ENCODE peak calls at places on chromosome 21, in five cellular contexts. R is OCI-LY7, Z is tibial artery, K is fibroblast of lung, V is thoracic aorta. L is an unnamed sample.

GRCh38 chr21:38898422-38899098 is 92.8 kb downstream of the ETS2 start:
- DNase-seq in R (no peak), K (no peak), Z (no peak), V (no peak), L (no peak)

GRCh38 chr21:25385912-25386474 is 221.3 kb downstream of the MRPL39 start:
- DNase-seq in R (peak; percentile 62), K (peak; percentile 59), Z (no peak), V (no peak), L (no peak)

GRCh38 chr21:28537371-28538079 is 455.2 kb downstream of the LTN1 start:
- DNase-seq in R (no peak), Z (no peak), V (no peak), K (peak; percentile 98), L (no peak)

GRCh38 chr21:42518626-42519025 is 5.0 kb downstream of the SLC37A1 start:
- DNase-seq in V (no peak), K (no peak), Z (no peak), R (no peak), L (peak; percentile 31)

GRCh38 chr21:28974531-28975227 is 18.0 kb downstream of the LTN1 start:
- DNase-seq in K (no peak), Z (no peak), R (no peak), V (no peak), L (no peak)

GRCh38 chr21:15210235-15210678 is 145.5 kb upstream of the NRIP1 start:
- DNase-seq in R (no peak), Z (no peak), V (peak; percentile 27), K (no peak), L (peak; percentile 71)

GRCh38 chr21:29092102-29092959 is 18.9 kb upstream of the CCT8 start:
- DNase-seq in R (no peak), K (peak; percentile 70), V (no peak), Z (no peak), L (no peak)

GRCh38 chr21:15631342-15631741 is 98.4 kb upstream of the USP25 start:
- DNase-seq in K (peak; percentile 72), Z (no peak), R (no peak), V (no peak), L (no peak)

GRCh38 chr21:23968722-23969647 is 1638.3 kb downstream of the MRPL39 start:
- DNase-seq in Z (no peak), R (peak; percentile 8), V (no peak), K (peak; percentile 12), L (no peak)

GRCh38 chr21:37644666-37645065 is 271.6 kb downstream of the KCNJ6 start:
- DNase-seq in K (no peak), R (no peak), V (no peak), Z (no peak), L (no peak)

GRCh38 chr21:43302769-43303168 is 124.2 kb downstream of the SIK1 start:
- DNase-seq in Z (peak; percentile 49), K (no peak), V (no peak), R (no peak), L (no peak)

GRCh38 chr21:43313939-43314405 is 113.0 kb downstream of the SIK1 start:
- DNase-seq in Z (no peak), K (no peak), V (no peak), R (no peak), L (no peak)

GRCh38 chr21:39620856-39621255 is 8.1 kb downstream of the B3GALT5 start:
- DNase-seq in V (no peak), R (no peak), K (no peak), Z (no peak), L (no peak)

GRCh38 chr21:26445440-26445839 is 127.6 kb downstream of the CYYR1 start:
- DNase-seq in K (peak; percentile 90), V (no peak), R (no peak), Z (no peak), L (no peak)

GRCh38 chr21:28714795-28715464 is 277.7 kb downstream of the LTN1 start:
- DNase-seq in K (peak; percentile 89), R (no peak), V (no peak), Z (no peak), L (no peak)

GRCh38 chr21:42665026-42665425 is 11.6 kb downstream of the PDE9A start:
- DNase-seq in Z (no peak), K (no peak), V (no peak), R (no peak), L (no peak)

GRCh38 chr21:34859976-34860653 is 189.0 kb downstream of the RUNX1 start:
- DNase-seq in K (no peak), R (no peak), Z (no peak), V (no peak), L (no peak)

GRCh38 chr21:34861302-34861701 is 187.8 kb downstream of the RUNX1 start:
- DNase-seq in K (no peak), Z (no peak), V (no peak), R (no peak), L (no peak)

GRCh38 chr21:34865922-34866271 is 183.2 kb downstream of the RUNX1 start:
- DNase-seq in V (no peak), Z (no peak), K (no peak), R (peak; percentile 73), L (no peak)

GRCh38 chr21:34864370-34865209 is 184.5 kb downstream of the RUNX1 start:
- DNase-seq in R (no peak), V (no peak), Z (no peak), K (no peak), L (no peak)

DNA sequence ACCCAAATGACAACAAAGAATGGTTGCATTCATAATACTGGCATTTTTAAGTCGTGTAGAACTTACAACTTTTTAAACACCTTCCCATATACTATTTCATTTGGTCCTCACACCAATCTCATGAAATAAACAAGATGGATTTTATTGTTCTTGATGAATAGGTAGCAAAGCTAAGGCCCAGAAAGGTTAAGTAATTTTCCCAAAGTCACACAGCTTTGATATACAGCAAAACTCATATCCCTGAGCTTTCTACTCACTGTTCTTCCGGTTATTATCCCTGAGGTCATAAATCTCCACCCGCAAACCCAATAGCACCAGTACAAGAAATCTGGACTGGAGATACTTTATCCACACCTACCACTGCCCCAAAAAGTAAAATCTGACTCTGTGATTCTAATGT is 186.2 kb downstream of the RUNX1 start:
- DNase-seq in R (no peak), V (no peak), K (no peak), Z (no peak), L (no peak)
- H3K36me3 ChIP-seq in R (peaks cover 45% of the 10 kb centered on the region), V (no peaks in the 10 kb centered on the region), K (peaks cover 47% of the 10 kb centered on the region), Z (peaks cover 8% of the 10 kb centered on the region), L (peaks cover 5% of the 10 kb centered on the region)

GRCh38 chr21:36369064-36369685 is 16.0 kb upstream of the CHAF1B start:
- DNase-seq in V (no peak), R (no peak), K (no peak), Z (no peak), L (no peak)
- H3K36me3 ChIP-seq in V (peaks cover 71% of the 10 kb centered on the region), R (peaks cover 96% of the 10 kb centered on the region), K (peaks cover 16% of the 10 kb centered on the region), Z (peaks cover 94% of the 10 kb centered on the region), L (peaks cover 82% of the 10 kb centered on the region)

DNA sequence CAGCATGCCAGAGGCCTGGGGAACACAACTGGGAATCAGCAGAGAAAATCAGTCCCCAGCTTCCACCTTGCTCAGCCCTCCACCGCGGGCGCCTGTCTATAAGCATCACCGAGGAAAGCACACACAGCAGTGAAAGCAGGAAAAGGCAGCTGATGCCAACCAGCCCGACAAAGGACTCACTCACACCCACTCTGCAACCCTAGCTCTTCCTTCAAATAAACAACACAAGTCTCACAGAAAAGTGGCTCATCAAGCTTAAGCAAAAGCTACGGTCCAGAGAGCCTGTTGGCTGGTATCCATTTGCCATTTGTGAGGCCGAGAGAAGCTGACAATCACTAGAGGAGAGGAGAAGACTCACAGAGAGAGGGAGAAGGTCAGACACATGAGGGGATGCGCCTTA is 27.1 kb downstream of the MRAP start:
- DNase-seq in V (no peak), R (no peak), K (no peak), Z (peak; percentile 27), L (no peak)
- H3K36me3 ChIP-seq in V (peaks cover 59% of the 10 kb centered on the region), R (peaks cover 98% of the 10 kb centered on the region), K (peaks cover 19% of the 10 kb centered on the region), Z (peaks cover 51% of the 10 kb centered on the region), L (peaks cover 63% of the 10 kb centered on the region)

DNA sequence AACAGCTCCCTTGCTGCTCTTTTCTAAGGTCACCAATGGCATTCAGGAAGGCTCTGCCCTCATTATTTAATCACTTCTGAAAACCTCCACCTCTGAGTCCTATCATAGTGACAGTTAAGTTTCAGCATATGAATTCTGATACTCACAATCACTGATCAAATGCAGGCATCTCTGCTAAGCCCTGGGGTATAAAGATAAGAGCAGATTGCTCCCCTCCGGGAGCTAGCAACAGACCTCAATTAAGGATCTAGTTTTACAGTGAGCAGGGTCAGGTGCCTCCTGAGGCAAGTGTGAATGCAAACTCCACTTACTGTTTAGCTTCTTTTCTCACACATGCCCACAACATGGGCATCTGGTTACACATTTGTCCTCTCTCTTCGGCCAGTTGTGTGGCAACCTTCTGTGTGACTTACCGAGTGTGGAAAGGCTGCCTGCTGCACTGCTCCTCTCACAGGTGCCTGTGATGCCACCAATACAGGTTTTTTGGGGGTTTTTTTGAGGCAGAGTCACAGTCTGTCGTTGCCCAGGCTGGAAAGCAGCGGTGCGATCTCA is 15.0 kb downstream of the IL10RB start:
- DNase-seq in Z (no peak), K (no peak), R (no peak), V (no peak), L (no peak)
- H3K36me3 ChIP-seq in Z (peaks cover 64% of the 10 kb centered on the region), K (peaks cover 7% of the 10 kb centered on the region), R (peaks cover 89% of the 10 kb centered on the region), V (peaks cover 26% of the 10 kb centered on the region), L (peaks cover 59% of the 10 kb centered on the region)

GRCh38 chr21:46431884-46432488 is 26.7 kb upstream of the DIP2A start:
- DNase-seq in V (no peak), Z (no peak), K (no peak), R (no peak), L (no peak)
- H3K36me3 ChIP-seq in V (peaks cover 59% of the 10 kb centered on the region), Z (peaks cover 88% of the 10 kb centered on the region), K (peaks cover 21% of the 10 kb centered on the region), R (peaks cover 71% of the 10 kb centered on the region), L (peaks cover 79% of the 10 kb centered on the region)

DNA sequence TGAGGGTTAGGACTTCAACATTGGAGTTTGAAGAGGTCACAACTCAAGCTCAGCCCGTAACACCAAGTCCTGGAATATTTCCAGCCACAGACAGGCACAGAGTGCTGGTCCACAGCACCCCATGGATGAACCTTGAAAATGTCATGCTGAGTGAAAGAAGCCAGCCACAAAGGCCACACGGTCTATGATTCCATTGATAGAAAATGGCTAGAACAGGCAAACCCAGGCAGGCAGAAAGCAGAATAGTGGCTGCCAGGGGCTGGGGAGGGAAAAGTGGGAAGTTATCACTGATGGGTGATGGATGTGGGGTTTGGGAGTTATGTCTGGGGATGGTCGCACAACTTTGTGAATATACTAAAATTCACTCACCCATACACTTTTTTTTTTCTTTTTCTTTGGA is 21.3 kb downstream of the MX1 start:
- DNase-seq in V (no peak), R (no peak), K (no peak), Z (no peak), L (no peak)
- H3K36me3 ChIP-seq in V (peaks cover 54% of the 10 kb centered on the region), R (peaks cover 12% of the 10 kb centered on the region), K (no peaks in the 10 kb centered on the region), Z (peaks cover 54% of the 10 kb centered on the region), L (peaks cover 65% of the 10 kb centered on the region)

DNA sequence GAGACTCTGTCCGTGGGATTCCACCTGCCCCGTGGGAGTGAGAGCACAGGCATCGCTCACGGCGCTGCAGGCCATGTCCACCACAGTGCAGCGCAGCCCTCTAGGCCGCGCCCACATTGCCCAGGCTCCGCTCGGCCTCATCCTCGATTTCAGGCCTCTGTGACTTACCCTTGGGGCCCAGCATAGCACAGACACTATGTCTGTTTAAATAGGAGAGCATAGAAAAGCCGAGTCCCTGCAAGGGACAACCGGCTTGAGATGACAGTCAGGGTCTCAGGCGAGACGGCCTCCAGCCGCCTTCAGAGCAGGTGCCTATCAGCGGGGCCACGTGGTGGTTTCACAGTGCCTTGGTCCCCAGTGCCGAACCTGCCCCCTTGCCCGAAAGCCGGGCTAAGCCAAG is 56.9 kb upstream of the POFUT2 start:
- DNase-seq in K (no peak), R (no peak), Z (no peak), V (no peak), L (no peak)
- H3K36me3 ChIP-seq in K (no peaks in the 10 kb centered on the region), R (no peaks in the 10 kb centered on the region), Z (no peaks in the 10 kb centered on the region), V (no peaks in the 10 kb centered on the region), L (no peaks in the 10 kb centered on the region)

L was measured in ascending aorta.